ENCODE peak calls at places on chromosomes 3 and 15, in five cellular contexts. I, Y, E, L and Z are unnamed samples.

GRCh38 chr3:79724206-79724605 is 43.6 kb downstream of the ROBO1 start:
- DNase-seq in L (no peak), E (no peak), I (no peak), Y (no peak), Z (peak; percentile 51)

GRCh38 chr15:55799287-55800212 is 56.6 kb upstream of the PRTG start:
- DNase-seq in I (no peak), L (no peak), E (no peak), Y (peak; percentile 11), Z (peak; percentile 83)

GRCh38 chr15:99993262-99993661 is 260.0 kb upstream of the LYSMD4 start:
- DNase-seq in L (no peak), I (no peak), E (no peak), Y (no peak), Z (no peak)

GRCh38 chr3:94167796-94168195 is 104.9 kb downstream of the NSUN3 start:
- DNase-seq in I (no peak), Y (no peak), E (no peak), L (no peak), Z (no peak)

GRCh38 chr3:138186216-138186615 is 885 bp upstream of the ARMC8 start:
- DNase-seq in L (no peak), Y (no peak), I (no peak), E (no peak), Z (no peak)

GRCh38 chr3:37588761-37589160 is 272.9 kb upstream of the CTDSPL start:
- DNase-seq in E (no peak), I (no peak), Y (no peak), L (no peak), Z (no peak)

GRCh38 chr3:128742821-128743594 is 17.0 kb downstream of the RAB7A start:
- DNase-seq in I (no peak), Y (no peak), L (no peak), E (no peak), Z (no peak)

GRCh38 chr15:72475674-72476073 is 1.5 kb downstream of the ARIH1 start:
- DNase-seq in Y (no peak), L (no peak), I (no peak), E (no peak), Z (no peak)

GRCh38 chr3:110383356-110383755 is 688.3 kb upstream of the NECTIN3 start:
- DNase-seq in E (no peak), Y (no peak), I (no peak), L (no peak), Z (no peak)

GRCh38 chr15:96218623-96219465 is 111.7 kb upstream of the NR2F2 start:
- DNase-seq in I (no peak), E (no peak), Y (no peak), L (no peak), Z (no peak)

GRCh38 chr3:48504051-48504946 is at the start of gene SHISA5:
- DNase-seq in E (peak; percentile 84), Y (peak; percentile 25), L (peak; percentile 86), I (peak; percentile 59), Z (peak; percentile 73)

DNA sequence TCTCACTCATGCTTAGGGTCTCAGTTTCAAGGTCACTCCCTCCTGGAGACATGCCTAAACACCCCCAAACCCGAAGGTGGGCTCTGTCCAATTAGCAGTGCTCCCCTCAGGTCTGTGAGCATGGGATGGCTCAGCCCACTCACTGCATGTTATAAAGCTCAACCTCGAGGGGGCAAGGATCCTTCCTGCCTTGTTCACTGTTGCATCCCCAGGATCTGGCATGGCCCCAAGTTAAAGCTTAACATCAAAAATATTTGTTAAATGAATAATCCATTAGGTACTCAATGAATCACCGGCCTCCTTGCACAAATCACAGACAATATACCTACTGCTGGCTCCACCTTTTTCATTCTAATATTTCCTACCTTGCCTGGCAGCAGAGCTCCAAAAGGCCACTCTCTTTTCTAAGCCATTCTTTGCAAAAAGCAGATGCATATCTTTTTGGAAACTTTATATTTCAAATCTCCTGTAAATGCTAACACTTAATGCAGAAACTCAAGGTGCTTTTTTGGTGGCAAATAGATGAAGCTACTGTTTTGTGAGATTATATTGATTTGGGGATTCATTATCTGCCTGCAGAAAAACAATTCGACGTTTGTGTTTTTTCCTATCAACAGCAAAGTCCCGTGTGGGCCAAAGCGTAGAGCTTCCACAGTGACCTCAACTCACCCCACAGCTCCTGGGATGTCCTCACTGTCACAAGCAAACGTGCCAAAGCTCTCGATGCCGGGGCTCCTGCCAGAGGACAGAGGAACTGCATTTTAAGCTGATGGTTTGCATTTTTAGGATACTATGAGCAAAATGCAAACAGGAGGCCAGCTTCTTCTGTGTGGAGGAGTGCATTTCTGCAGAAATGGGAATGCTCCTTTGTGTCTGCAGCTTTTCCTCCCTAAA is 35.4 kb downstream of the PCOLCE2 start:
- DNase-seq in E (no peak), I (no peak), Y (peak; percentile 26), L (peak; percentile 78), Z (no peak)
- TF ChIP-seq CTCF in E (no peak), I (no peak), Y (no peak), L (no peak), Z (no peak)

GRCh38 chr3:171803044-171803443 is 7.2 kb downstream of the PLD1 start:
- DNase-seq in L (no peak), I (no peak), Y (no peak), E (no peak), Z (no peak)

GRCh38 chr3:171805687-171806086 is 4.6 kb downstream of the PLD1 start:
- DNase-seq in E (no peak), I (no peak), Y (no peak), L (no peak), Z (no peak)

GRCh38 chr3:171806200-171807128 is 3.8 kb downstream of the PLD1 start:
- DNase-seq in Y (peak; percentile 66), I (no peak), E (no peak), L (no peak), Z (no peak)

GRCh38 chr3:171802601-171802956 is 7.7 kb downstream of the PLD1 start:
- DNase-seq in Y (no peak), E (no peak), L (no peak), I (no peak), Z (no peak)

DNA sequence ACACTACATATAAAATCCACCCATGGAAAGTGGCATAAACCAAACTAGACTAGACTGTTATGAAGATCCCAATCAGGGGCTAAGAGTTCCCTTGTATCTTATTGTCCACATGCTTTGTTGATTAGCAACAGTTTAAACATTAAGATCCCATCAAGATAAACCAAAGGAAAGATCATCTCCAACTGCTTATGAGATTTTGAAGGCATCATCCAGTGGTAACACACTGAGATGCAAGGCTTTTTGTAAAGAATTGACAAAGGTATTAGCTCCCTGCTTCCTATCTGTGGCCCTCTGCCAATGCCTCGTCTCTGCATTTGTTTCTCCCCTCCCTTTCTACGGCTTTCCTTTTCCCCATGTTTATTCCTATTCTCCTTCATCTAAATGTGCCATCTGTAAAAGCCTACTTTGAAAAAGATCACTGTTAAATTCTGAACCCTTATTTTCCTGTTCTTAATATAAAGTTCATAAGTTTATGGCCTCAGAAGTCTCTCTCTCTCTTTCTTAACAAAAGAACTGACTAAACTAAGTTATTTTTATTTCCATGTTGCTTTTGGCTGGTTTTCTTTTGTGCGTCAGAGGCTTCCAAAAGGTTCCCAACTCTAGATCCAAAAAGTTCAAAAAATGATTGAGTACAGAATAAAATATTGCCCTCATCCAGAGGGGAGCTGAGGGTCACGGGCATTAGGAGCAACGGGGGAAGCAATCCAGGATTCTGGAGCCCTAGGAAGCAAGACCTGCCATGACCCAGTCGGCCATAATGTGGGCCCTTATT is 5.5 kb downstream of the PLD1 start:
- DNase-seq in E (no peak), Y (no peak), L (peak; percentile 46), I (no peak), Z (no peak)
- TF ChIP-seq CTCF in E (no peak), Y (no peak), L (no peak), I (no peak), Z (no peak)

DNA sequence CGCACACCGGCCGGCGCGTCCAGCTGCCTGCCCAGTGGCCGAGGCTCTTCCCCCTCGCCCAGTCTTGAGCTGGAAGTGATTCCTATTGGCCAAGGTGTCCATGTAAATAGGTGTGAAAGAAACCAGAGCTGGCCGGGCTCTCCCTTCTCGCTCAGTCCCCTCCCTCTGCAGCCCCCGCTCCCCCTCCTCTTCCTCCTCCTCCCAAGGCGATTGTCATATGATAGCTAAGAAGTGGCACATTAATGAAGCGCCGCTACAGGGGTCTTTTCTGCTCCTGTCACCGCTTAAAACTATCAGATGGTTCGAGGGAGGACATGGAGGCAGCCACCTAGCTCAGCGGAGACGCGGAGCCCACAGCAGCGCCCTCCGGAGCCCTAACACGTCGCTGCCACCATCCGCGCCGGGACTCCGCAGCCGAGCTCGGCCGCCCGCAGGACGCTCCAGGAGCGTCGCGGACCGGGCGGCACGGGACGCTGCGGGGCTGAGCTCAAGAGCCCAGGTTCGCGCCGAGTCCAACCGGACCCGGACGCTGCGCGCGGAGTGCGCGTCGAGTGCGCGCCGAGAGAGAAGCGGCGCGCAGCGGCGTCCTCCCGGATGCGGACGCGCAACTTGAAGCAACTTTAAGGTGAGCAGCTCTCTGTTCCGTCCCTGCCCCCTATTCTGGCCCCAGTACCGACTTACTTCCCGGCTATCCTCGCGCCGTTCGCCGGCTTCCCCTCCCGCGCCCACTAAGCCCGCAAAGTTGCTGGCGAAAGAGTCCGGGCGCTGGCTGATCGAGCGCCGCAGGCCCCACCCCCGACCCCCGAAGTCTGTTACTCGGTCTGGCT is at the start of gene FOXB1:
- DNase-seq in Y (no peak), I (no peak), E (no peak), L (no peak), Z (peak; percentile 66)
- TF ChIP-seq CTCF in Y (no peak), I (no peak), E (no peak), L (no peak), Z (no peak)

GRCh38 chr3:185049710-185050109 is 103.2 kb downstream of the C3orf70 start:
- DNase-seq in Y (no peak), E (no peak), L (no peak), I (no peak), Z (no peak)
- TF ChIP-seq CTCF in Y (peak; percentile 9), E (no peak), L (no peak), I (no peak), Z (no peak)

GRCh38 chr3:148459931-148460513 is 237.7 kb upstream of the AGTR1 start:
- DNase-seq in E (no peak), Y (peak; percentile 10), L (no peak), I (no peak), Z (no peak)
- TF ChIP-seq CTCF in E (no peak), Y (peak; percentile 77), L (no peak), I (no peak), Z (peak; percentile 51)

GRCh38 chr3:494190-494589 is 297.6 kb downstream of the CHL1 start:
- DNase-seq in L (no peak), E (no peak), I (no peak), Y (no peak), Z (no peak)

GRCh38 chr3:487580-487979 is 291.0 kb downstream of the CHL1 start:
- DNase-seq in I (no peak), E (no peak), Y (no peak), L (no peak), Z (no peak)

DNA sequence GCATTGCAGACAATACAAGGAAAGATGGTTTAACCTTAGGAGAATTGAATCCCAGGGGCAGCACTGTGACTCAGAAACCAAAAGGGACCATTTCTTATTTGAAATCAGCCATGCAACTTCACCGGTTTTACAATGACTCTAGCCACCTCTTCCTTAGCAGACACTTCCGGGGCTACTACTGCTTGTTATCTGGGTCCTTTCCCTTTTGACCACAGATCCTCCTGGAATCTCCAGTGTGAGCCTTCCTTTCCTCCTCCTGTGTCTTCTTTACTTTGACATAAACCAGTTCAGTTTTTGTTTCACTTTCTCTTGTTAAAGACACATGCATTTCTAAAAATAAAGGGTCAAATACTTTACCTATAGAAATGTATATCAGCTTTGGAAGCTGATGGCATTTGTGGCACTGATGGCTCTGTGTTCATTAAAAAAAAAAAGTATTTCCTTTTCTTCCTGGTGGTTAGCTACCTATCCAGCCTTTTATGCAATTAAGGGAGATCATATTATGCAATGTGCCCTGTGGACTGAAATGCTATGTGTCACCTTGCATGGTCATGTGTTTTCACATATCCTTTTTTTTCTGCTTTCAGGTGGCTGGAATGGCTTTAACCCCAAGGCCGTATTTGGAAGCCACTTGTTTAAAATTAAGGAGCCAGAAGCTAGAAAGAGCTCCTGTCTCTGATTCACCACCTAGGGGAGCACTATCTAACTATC is 296.2 kb downstream of the CHL1 start:
- DNase-seq in L (no peak), Y (no peak), E (no peak), I (no peak), Z (no peak)
- TF ChIP-seq CTCF in L (no peak), Y (no peak), E (no peak), I (no peak), Z (no peak)

GRCh38 chr3:22685598-22685997 is 517.5 kb upstream of the UBE2E2 start:
- DNase-seq in E (no peak), L (no peak), Y (no peak), I (no peak), Z (peak; percentile 15)
- TF ChIP-seq CTCF in E (no peak), L (no peak), Y (no peak), I (no peak), Z (no peak)